ENCODE peak calls at places on chromosome 18, in seven cellular contexts. G is stomach, N is WTC11, S is mesothelial cell of epicardium, V is neural crest cell, C is BE2C, K is tibial artery. M is an unnamed sample.
A peak's percentile ranks its signal among the peaks of the same experiment; 100 is the strongest.

GRCh38 chr18:48803951-48804855 is 146.6 kb downstream of the SMAD7 start:
- DNase-seq in G (peak; percentile 23), N (peak; percentile 2), S (peak; percentile 36), V (no peak), C (no peak), K (peak; percentile 22), M (peak; percentile 7)

GRCh38 chr18:10270160-10270571 is 184.3 kb upstream of the APCDD1 start:
- DNase-seq in G (peak; percentile 68), N (no peak), S (no peak), V (no peak), C (no peak), K (peak; percentile 74), M (no peak)

GRCh38 chr18:50696436-50696835 is 123.4 kb downstream of the MRO start:
- DNase-seq in G (no peak), N (no peak), S (no peak), V (no peak), C (no peak), K (no peak), M (no peak)

GRCh38 chr18:70659026-70659726 is 370.3 kb downstream of the SOCS6 start:
- DNase-seq in G (no peak), N (no peak), S (no peak), V (no peak), C (no peak), K (no peak), M (no peak)

GRCh38 chr18:78995740-78996395 is 16.2 kb downstream of the SALL3 start:
- DNase-seq in G (no peak), N (no peak), S (peak; percentile 37), V (no peak), C (no peak), K (no peak), M (no peak)

GRCh38 chr18:34364699-34365098 is 140.0 kb upstream of the NOL4 start:
- DNase-seq in G (no peak), N (no peak), S (no peak), V (no peak), C (no peak), K (no peak), M (no peak)

GRCh38 chr18:63848159-63848558 is 39.3 kb upstream of the SERPINB2 start:
- DNase-seq in G (no peak), N (no peak), S (no peak), V (peak; percentile 12), C (peak; percentile 4), K (no peak), M (no peak)

GRCh38 chr18:70931942-70932814 is 643.3 kb downstream of the SOCS6 start:
- DNase-seq in G (no peak), N (no peak), S (no peak), V (no peak), C (peak; percentile 16), K (no peak), M (no peak)

GRCh38 chr18:3452750-3453539 is 3.0 kb downstream of the TGIF1 start:
- DNase-seq in G (peak; percentile 27), N (no peak), S (no peak), V (no peak), C (no peak), K (no peak), M (no peak)

GRCh38 chr18:58611471-58612131 is 17.3 kb downstream of the ALPK2 start:
- DNase-seq in G (no peak), N (peak; percentile 65), S (no peak), V (no peak), C (no peak), K (no peak), M (no peak)

GRCh38 chr18:13447621-13448020 is 229.1 kb downstream of the LDLRAD4 start:
- DNase-seq in G (no peak), N (no peak), S (no peak), V (no peak), C (no peak), K (peak; percentile 76), M (peak; percentile 80)

GRCh38 chr18:47519706-47520105 is 268.2 kb upstream of the SKOR2 start:
- DNase-seq in G (no peak), N (no peak), S (no peak), V (no peak), C (no peak), K (no peak), M (no peak)

GRCh38 chr18:13216732-13217465 is 1.7 kb upstream of the LDLRAD4 start:
- DNase-seq in G (peak; percentile 46), N (peak; percentile 68), S (peak; percentile 70), V (peak; percentile 41), C (peak; percentile 57), K (peak; percentile 43), M (peak; percentile 65)

GRCh38 chr18:22169011-22169888 is at the start of gene GATA6:
- DNase-seq in G (peak; percentile 95), N (peak; percentile 74), S (peak; percentile 84), V (peak; percentile 60), C (peak; percentile 74), K (peak; percentile 96), M (peak; percentile 78)

GRCh38 chr18:57839942-57840381 is 36.8 kb upstream of the ATP8B1 start:
- DNase-seq in G (no peak), N (no peak), S (no peak), V (no peak), C (no peak), K (no peak), M (no peak)

GRCh38 chr18:22551536-22552151 is 133.9 kb upstream of the CTAGE1 start:
- DNase-seq in G (no peak), N (no peak), S (no peak), V (no peak), C (no peak), K (no peak), M (no peak)

GRCh38 chr18:51251625-51252024 is 54.1 kb upstream of the MEX3C start:
- DNase-seq in G (no peak), N (no peak), S (no peak), V (no peak), C (no peak), K (no peak), M (no peak)

GRCh38 chr18:31273812-31274527 is 44.0 kb upstream of the DSG1 start:
- DNase-seq in G (no peak), N (no peak), S (no peak), V (no peak), C (no peak), K (no peak), M (no peak)

GRCh38 chr18:57698571-57699276 is 77.1 kb upstream of the NARS1 start:
- DNase-seq in G (no peak), N (no peak), S (no peak), V (no peak), C (no peak), K (no peak), M (no peak)

GRCh38 chr18:50636366-50637057 is 76.6 kb downstream of the MAPK4 start:
- DNase-seq in G (no peak), N (no peak), S (no peak), V (no peak), C (no peak), K (no peak), M (no peak)

GRCh38 chr18:48613589-48613988 is 74.8 kb downstream of the CTIF start:
- DNase-seq in G (no peak), N (no peak), S (no peak), V (no peak), C (peak; percentile 43), K (peak; percentile 88), M (peak; percentile 38)

GRCh38 chr18:31490387-31490786 is 7.6 kb upstream of the DSG2 start:
- DNase-seq in G (no peak), N (no peak), S (no peak), V (no peak), C (no peak), K (no peak), M (no peak)

GRCh38 chr18:10457798-10458197 is 3.4 kb downstream of the APCDD1 start:
- DNase-seq in G (no peak), N (no peak), S (no peak), V (no peak), C (no peak), K (no peak), M (no peak)

GRCh38 chr18:34809697-34810096 is 99.6 kb downstream of the DTNA start:
- DNase-seq in G (no peak), N (peak; percentile 75), S (no peak), V (no peak), C (peak; percentile 30), K (peak; percentile 67), M (peak; percentile 64)

GRCh38 chr18:3151379-3152264 is 68.1 kb downstream of the MYOM1 start:
- DNase-seq in G (no peak), N (no peak), S (no peak), V (no peak), C (no peak), K (no peak), M (no peak)

GRCh38 chr18:21760321-21760720 is 19.7 kb downstream of the MIB1 start:
- DNase-seq in G (no peak), N (no peak), S (no peak), V (no peak), C (no peak), K (no peak), M (no peak)

GRCh38 chr18:37476182-37476581 is 89.4 kb downstream of the CELF4 start:
- DNase-seq in G (no peak), N (peak; percentile 68), S (peak; percentile 54), V (peak; percentile 33), C (peak; percentile 31), K (no peak), M (peak; percentile 65)

DNA sequence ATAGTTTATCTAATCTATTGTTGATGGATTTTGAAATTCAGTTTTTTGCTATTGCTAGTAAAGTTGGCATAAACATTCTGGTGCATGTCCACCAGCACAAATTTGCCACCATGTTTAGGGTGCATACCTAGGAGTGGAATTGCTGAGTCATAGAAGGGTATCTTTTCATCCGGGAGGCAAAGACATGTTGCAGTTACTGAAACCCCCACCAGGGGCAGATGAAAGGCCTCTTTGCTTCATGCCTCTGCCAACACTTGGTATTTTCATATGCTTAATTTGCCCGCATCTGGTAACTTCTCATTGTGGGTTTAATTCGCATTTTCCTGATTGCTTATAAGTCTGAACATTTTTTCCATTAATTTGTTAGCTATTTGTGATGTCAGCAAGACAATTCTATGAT is 8.2 kb downstream of the DCC start:
- DNase-seq in G (no peak), N (peak; percentile 47), S (no peak), V (no peak), C (peak; percentile 14), K (no peak), M (peak; percentile 40)
- TF ChIP-seq CTCF in G (no peak), N (peak; percentile 61), S (peak; percentile 72), V (peak; percentile 59), C (peak; percentile 34), K (no peak), M (peak; percentile 81)

GRCh38 chr18:8617907-8618306 is 8.7 kb downstream of the RAB12 start:
- DNase-seq in G (no peak), N (no peak), S (no peak), V (no peak), C (no peak), K (no peak), M (no peak)
- TF ChIP-seq CTCF in G (no peak), N (no peak), S (no peak), V (no peak), C (no peak), K (no peak), M (no peak)

DNA sequence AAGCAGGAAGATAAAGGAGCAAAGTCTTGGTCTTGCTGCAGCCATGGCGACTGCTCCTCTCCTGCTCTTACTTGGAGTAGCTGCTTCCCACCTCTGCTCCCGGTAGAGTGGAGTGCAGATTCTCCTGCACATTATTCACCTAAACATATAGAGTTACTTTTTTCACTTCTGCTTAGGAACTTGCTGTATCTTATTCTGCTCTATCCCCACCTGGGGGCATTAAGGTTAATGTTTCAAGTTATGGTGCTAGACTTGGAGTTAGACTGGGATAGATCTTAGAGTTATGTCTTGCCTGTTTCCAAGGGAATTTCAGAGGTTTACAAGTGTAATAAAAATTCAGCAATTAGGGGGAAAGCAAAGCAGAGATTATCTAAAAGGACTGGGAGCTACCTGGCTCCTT is 144.2 kb downstream of the SETBP1 start:
- DNase-seq in G (no peak), N (no peak), S (no peak), V (no peak), C (no peak), K (no peak), M (no peak)
- TF ChIP-seq CTCF in G (no peak), N (no peak), S (no peak), V (no peak), C (no peak), K (no peak), M (no peak)

GRCh38 chr18:76658627-76659026 is 163.6 kb upstream of the ZNF516 start:
- DNase-seq in G (no peak), N (peak; percentile 83), S (no peak), V (peak; percentile 48), C (peak; percentile 19), K (no peak), M (peak; percentile 61)
- TF ChIP-seq CTCF in G (no peak), N (peak; percentile 63), S (peak; percentile 20), V (peak; percentile 57), C (peak; percentile 37), K (no peak), M (peak; percentile 28)

M was measured in glutamatergic neuron.